ENCODE peak calls at places on chromosome 20, in seven cellular contexts. H is stromal cell of bone marrow, R is breast epithelium, V is posterior cingulate gyrus, Q is AG09319, U is T-cell, M is neural crest cell. F is an unnamed sample.

GRCh38 chr20:23995905-23996666 is 7.5 kb upstream of the GGTLC1 start:
- DNase-seq in U (peak; percentile 51), Q (peak; percentile 8), V (no peak), R (no peak), M (peak; percentile 40), H (peak; percentile 13), F (no peak)

GRCh38 chr20:43102394-43102793 is 87.3 kb downstream of the PTPRT start:
- DNase-seq in V (no peak), U (no peak), M (no peak), Q (no peak), R (no peak), H (no peak), F (no peak)

GRCh38 chr20:43983904-43984361 is 69.3 kb downstream of the TOX2 start:
- DNase-seq in R (no peak), Q (no peak), M (no peak), U (no peak), H (no peak), V (no peak), F (no peak)

GRCh38 chr20:362271-363254 is 15.7 kb downstream of the NRSN2 start:
- DNase-seq in H (peak; percentile 62), R (peak; percentile 80), M (no peak), U (no peak), Q (no peak), V (no peak), F (peak; percentile 69)

GRCh38 chr20:1673424-1673823 is 15.8 kb upstream of the SIRPG start:
- DNase-seq in H (no peak), R (no peak), M (no peak), V (no peak), U (no peak), Q (no peak), F (no peak)

GRCh38 chr20:31923388-31924271 is 28.2 kb downstream of the PDRG1 start:
- DNase-seq in U (no peak), H (no peak), Q (no peak), R (no peak), V (no peak), M (no peak), F (no peak)

GRCh38 chr20:61312909-61313308 is 60.8 kb downstream of the CDH4 start:
- DNase-seq in Q (no peak), V (no peak), H (no peak), U (no peak), R (no peak), M (no peak), F (no peak)

GRCh38 chr20:1364106-1364505 is 28.7 kb downstream of the FKBP1A start:
- DNase-seq in H (no peak), R (no peak), Q (no peak), V (no peak), U (no peak), M (no peak), F (no peak)

GRCh38 chr20:3315110-3315509 is 76.1 kb upstream of the SLC4A11 start:
- DNase-seq in M (no peak), Q (no peak), R (peak; percentile 63), H (no peak), V (no peak), U (no peak), F (no peak)

GRCh38 chr20:49278817-49279676 is 1.2 kb upstream of the ZNFX1 start:
- DNase-seq in H (no peak), R (no peak), U (no peak), M (no peak), Q (no peak), V (no peak), F (no peak)

GRCh38 chr20:63215101-63216040 is 560 bp downstream of the YTHDF1 start:
- DNase-seq in V (no peak), H (peak; percentile 26), M (peak; percentile 35), Q (peak; percentile 16), R (no peak), U (peak; percentile 13), F (no peak)

GRCh38 chr20:63044605-63045004 is 37.8 kb upstream of the BHLHE23 start:
- DNase-seq in H (no peak), R (no peak), M (no peak), Q (no peak), U (no peak), V (no peak), F (no peak)

GRCh38 chr20:23286346-23286745 is 64.2 kb upstream of the NXT1 start:
- DNase-seq in R (no peak), H (no peak), U (no peak), M (no peak), V (no peak), Q (no peak), F (no peak)

GRCh38 chr20:45998337-45998736 is 10.4 kb upstream of the MMP9 start:
- DNase-seq in M (no peak), U (no peak), H (no peak), R (no peak), Q (no peak), V (no peak), F (no peak)

GRCh38 chr20:1855113-1855512 is 40.1 kb upstream of the SIRPA start:
- DNase-seq in R (no peak), V (no peak), Q (no peak), H (no peak), M (no peak), U (no peak), F (no peak)

GRCh38 chr20:50504231-50504823 is 5.9 kb upstream of the PTPN1 start:
- DNase-seq in Q (no peak), H (no peak), V (no peak), R (no peak), U (no peak), M (no peak), F (no peak)

GRCh38 chr20:32485770-32486248 is 99.3 kb downstream of the NOL4L start:
- DNase-seq in H (no peak), V (no peak), Q (no peak), U (no peak), R (no peak), M (no peak), F (no peak)

GRCh38 chr20:57570898-57571297 is 10.0 kb downstream of the PCK1 start:
- DNase-seq in V (no peak), Q (no peak), M (no peak), U (no peak), R (no peak), H (no peak), F (no peak)

GRCh38 chr20:11229772-11230171 is 556.0 kb upstream of the JAG1 start:
- DNase-seq in V (no peak), R (no peak), H (peak; percentile 85), M (no peak), Q (peak; percentile 77), U (no peak), F (peak; percentile 3)

GRCh38 chr20:58598271-58599015 is 52.6 kb upstream of the STX16 start:
- DNase-seq in V (no peak), H (no peak), R (no peak), U (no peak), Q (peak; percentile 20), M (no peak), F (no peak)

GRCh38 chr20:41248371-41249024 is 69.0 kb downstream of the ZHX3 start:
- DNase-seq in R (no peak), V (no peak), M (no peak), H (no peak), U (no peak), Q (no peak), F (no peak)

GRCh38 chr20:17747431-17747846 is 47.7 kb downstream of the BANF2 start:
- DNase-seq in H (peak; percentile 79), M (no peak), Q (peak; percentile 40), U (no peak), V (no peak), R (no peak), F (no peak)

GRCh38 chr20:11041396-11041795 is 367.6 kb upstream of the JAG1 start:
- DNase-seq in H (no peak), U (no peak), V (no peak), M (no peak), Q (no peak), R (no peak), F (no peak)

GRCh38 chr20:5877128-5877527 is 73.2 kb downstream of the TRMT6 start:
- DNase-seq in H (no peak), Q (no peak), R (no peak), U (no peak), M (no peak), V (no peak), F (no peak)

GRCh38 chr20:21266191-21266536 is 37.0 kb upstream of the XRN2 start:
- DNase-seq in M (no peak), U (no peak), Q (no peak), R (no peak), V (no peak), H (no peak), F (no peak)

GRCh38 chr20:2619961-2620595 is 32.4 kb upstream of the NOP56 start:
- DNase-seq in R (no peak), M (no peak), H (peak; percentile 21), V (no peak), Q (no peak), U (no peak), F (no peak)

F was measured in substantia nigra.